ENCODE peak calls at places on chromosomes 1 and 21, in six cellular contexts. One of them, this sample, is unnamed. For H3K4me1, the result is how much of the 10 kb centered on the place peaks cover.

GRCh38 chr1:201612645-201613044 is 73.7 kb downstream of the NAV1 start:
- DNase-seq in A673: no peak
- DNase-seq in body of pancreas: no peak
- DNase-seq in naive thymus-derived CD4-positive, alpha-beta T cell: no peak
- DNase-seq in transverse colon: no peak
- DNase-seq in keratinocyte: no peak
- DNase-seq in this sample: no peak

GRCh38 chr1:30378991-30379581 is 344.3 kb downstream of the MATN1 start:
- DNase-seq in A673: peak
- DNase-seq in body of pancreas: no peak
- DNase-seq in naive thymus-derived CD4-positive, alpha-beta T cell: no peak
- DNase-seq in transverse colon: no peak
- DNase-seq in keratinocyte: peak
- DNase-seq in this sample: no peak

GRCh38 chr1:40421348-40421693 is 29.0 kb upstream of the ZFP69B start:
- DNase-seq in A673: no peak
- DNase-seq in body of pancreas: no peak
- DNase-seq in naive thymus-derived CD4-positive, alpha-beta T cell: no peak
- DNase-seq in transverse colon: no peak
- DNase-seq in keratinocyte: no peak
- DNase-seq in this sample: no peak

GRCh38 chr21:24955275-24955961 is 651.9 kb downstream of the MRPL39 start:
- DNase-seq in A673: no peak
- DNase-seq in body of pancreas: no peak
- DNase-seq in naive thymus-derived CD4-positive, alpha-beta T cell: no peak
- DNase-seq in transverse colon: peak
- DNase-seq in keratinocyte: no peak
- DNase-seq in this sample: no peak

GRCh38 chr1:160097196-160097910 is 1.1 kb downstream of the IGSF8 start:
- DNase-seq in A673: no peak
- DNase-seq in body of pancreas: no peak
- DNase-seq in naive thymus-derived CD4-positive, alpha-beta T cell: no peak
- DNase-seq in transverse colon: no peak
- DNase-seq in keratinocyte: no peak
- DNase-seq in this sample: no peak

GRCh38 chr1:109625601-109626560 is 6.2 kb downstream of the AMPD2 start:
- DNase-seq in A673: no peak
- DNase-seq in body of pancreas: no peak
- DNase-seq in naive thymus-derived CD4-positive, alpha-beta T cell: no peak
- DNase-seq in transverse colon: no peak
- DNase-seq in keratinocyte: no peak
- DNase-seq in this sample: no peak

GRCh38 chr1:8903908-8904650 is 25.6 kb upstream of the ENO1 start:
- DNase-seq in A673: peak
- DNase-seq in body of pancreas: peak
- DNase-seq in naive thymus-derived CD4-positive, alpha-beta T cell: no peak
- DNase-seq in transverse colon: peak
- DNase-seq in keratinocyte: peak
- DNase-seq in this sample: peak

GRCh38 chr1:11653616-11654570 is at the start of gene FBXO2:
- DNase-seq in A673: no peak
- DNase-seq in body of pancreas: peak
- DNase-seq in naive thymus-derived CD4-positive, alpha-beta T cell: no peak
- DNase-seq in transverse colon: peak
- DNase-seq in keratinocyte: no peak
- DNase-seq in this sample: no peak

GRCh38 chr1:19044471-19044870 is 88.0 kb upstream of the IFFO2 start:
- DNase-seq in A673: no peak
- DNase-seq in body of pancreas: no peak
- DNase-seq in naive thymus-derived CD4-positive, alpha-beta T cell: no peak
- DNase-seq in transverse colon: no peak
- DNase-seq in keratinocyte: no peak
- DNase-seq in this sample: no peak

GRCh38 chr1:57600424-57600823 is 176.6 kb upstream of the DAB1 start:
- DNase-seq in A673: peak
- DNase-seq in body of pancreas: no peak
- DNase-seq in naive thymus-derived CD4-positive, alpha-beta T cell: no peak
- DNase-seq in transverse colon: no peak
- DNase-seq in keratinocyte: no peak
- DNase-seq in this sample: no peak

GRCh38 chr1:209257454-209257853 is 326.1 kb upstream of the CAMK1G start:
- DNase-seq in A673: no peak
- DNase-seq in body of pancreas: no peak
- DNase-seq in naive thymus-derived CD4-positive, alpha-beta T cell: no peak
- DNase-seq in transverse colon: no peak
- DNase-seq in keratinocyte: no peak
- DNase-seq in this sample: no peak

GRCh38 chr1:185158806-185159205 is 1.8 kb downstream of the SWT1 start:
- DNase-seq in A673: no peak
- DNase-seq in body of pancreas: no peak
- DNase-seq in naive thymus-derived CD4-positive, alpha-beta T cell: no peak
- DNase-seq in transverse colon: no peak
- DNase-seq in keratinocyte: no peak
- DNase-seq in this sample: no peak

GRCh38 chr1:214123061-214123784 is 135.4 kb downstream of the PROX1 start:
- DNase-seq in A673: peak
- DNase-seq in body of pancreas: peak
- DNase-seq in naive thymus-derived CD4-positive, alpha-beta T cell: no peak
- DNase-seq in transverse colon: peak
- DNase-seq in keratinocyte: no peak
- DNase-seq in this sample: peak

GRCh38 chr1:242425232-242425631 is 99.3 kb downstream of the PLD5 start:
- DNase-seq in A673: peak
- DNase-seq in body of pancreas: no peak
- DNase-seq in naive thymus-derived CD4-positive, alpha-beta T cell: no peak
- DNase-seq in transverse colon: no peak
- DNase-seq in keratinocyte: no peak
- DNase-seq in this sample: no peak

GRCh38 chr1:100077525-100077924 is 55.2 kb downstream of the SASS6 start:
- DNase-seq in A673: peak
- DNase-seq in body of pancreas: no peak
- DNase-seq in naive thymus-derived CD4-positive, alpha-beta T cell: no peak
- DNase-seq in transverse colon: no peak
- DNase-seq in keratinocyte: no peak
- DNase-seq in this sample: no peak

GRCh38 chr1:165635823-165636222 is 4.8 kb downstream of the MGST3 start:
- DNase-seq in A673: no peak
- DNase-seq in body of pancreas: no peak
- DNase-seq in naive thymus-derived CD4-positive, alpha-beta T cell: no peak
- DNase-seq in transverse colon: no peak
- DNase-seq in keratinocyte: no peak
- DNase-seq in this sample: no peak

GRCh38 chr1:165634154-165634921 is 3.3 kb downstream of the MGST3 start:
- DNase-seq in A673: no peak
- DNase-seq in body of pancreas: no peak
- DNase-seq in naive thymus-derived CD4-positive, alpha-beta T cell: no peak
- DNase-seq in transverse colon: no peak
- DNase-seq in keratinocyte: no peak
- DNase-seq in this sample: no peak

GRCh38 chr1:165637427-165637826 is 6.4 kb downstream of the MGST3 start:
- DNase-seq in A673: peak
- DNase-seq in body of pancreas: no peak
- DNase-seq in naive thymus-derived CD4-positive, alpha-beta T cell: no peak
- DNase-seq in transverse colon: peak
- DNase-seq in keratinocyte: no peak
- DNase-seq in this sample: no peak

GRCh38 chr1:165633624-165634023 is 2.6 kb downstream of the MGST3 start:
- DNase-seq in A673: peak
- DNase-seq in body of pancreas: no peak
- DNase-seq in naive thymus-derived CD4-positive, alpha-beta T cell: no peak
- DNase-seq in transverse colon: no peak
- DNase-seq in keratinocyte: no peak
- DNase-seq in this sample: no peak

DNA sequence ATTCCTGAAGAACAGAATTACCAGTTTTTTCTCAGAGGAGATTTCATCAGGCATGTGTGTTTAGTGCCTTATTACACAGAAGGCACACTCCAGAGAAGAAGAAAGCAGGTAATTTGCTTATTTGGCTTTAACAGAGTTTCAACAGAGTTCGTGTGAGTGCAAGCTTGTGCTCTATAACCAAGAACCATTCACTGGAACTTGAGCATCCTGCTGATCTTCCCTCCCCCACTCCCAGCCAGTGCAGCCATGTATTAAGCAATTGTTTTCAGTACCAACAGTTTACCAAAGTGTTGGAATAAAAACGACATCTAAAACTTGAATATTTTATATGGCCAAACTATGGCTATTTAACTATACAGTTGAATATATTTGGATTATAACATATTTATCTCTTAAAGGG is 4.3 kb downstream of the MGST3 start:
- DNase-seq in A673: no peak
- DNase-seq in body of pancreas: no peak
- DNase-seq in naive thymus-derived CD4-positive, alpha-beta T cell: no peak
- DNase-seq in transverse colon: no peak
- DNase-seq in keratinocyte: no peak
- DNase-seq in this sample: no peak
- H3K4me1 ChIP-seq in A673: under half
- H3K4me1 ChIP-seq in body of pancreas: half or more
- H3K4me1 ChIP-seq in naive thymus-derived CD4-positive, alpha-beta T cell: under half
- H3K4me1 ChIP-seq in transverse colon: half or more
- H3K4me1 ChIP-seq in keratinocyte: under half
- H3K4me1 ChIP-seq in this sample: under half

GRCh38 chr1:37394574-37395464 is 79.6 kb upstream of the ZC3H12A start:
- DNase-seq in A673: peak
- DNase-seq in body of pancreas: no peak
- DNase-seq in naive thymus-derived CD4-positive, alpha-beta T cell: no peak
- DNase-seq in transverse colon: no peak
- DNase-seq in keratinocyte: no peak
- DNase-seq in this sample: no peak

GRCh38 chr1:37399830-37400790 is 74.3 kb upstream of the ZC3H12A start:
- DNase-seq in A673: no peak
- DNase-seq in body of pancreas: no peak
- DNase-seq in naive thymus-derived CD4-positive, alpha-beta T cell: no peak
- DNase-seq in transverse colon: no peak
- DNase-seq in keratinocyte: no peak
- DNase-seq in this sample: no peak

GRCh38 chr1:37398096-37398495 is 76.3 kb upstream of the ZC3H12A start:
- DNase-seq in A673: no peak
- DNase-seq in body of pancreas: no peak
- DNase-seq in naive thymus-derived CD4-positive, alpha-beta T cell: no peak
- DNase-seq in transverse colon: no peak
- DNase-seq in keratinocyte: no peak
- DNase-seq in this sample: no peak

GRCh38 chr1:37403166-37403565 is 71.2 kb upstream of the ZC3H12A start:
- DNase-seq in A673: no peak
- DNase-seq in body of pancreas: no peak
- DNase-seq in naive thymus-derived CD4-positive, alpha-beta T cell: no peak
- DNase-seq in transverse colon: no peak
- DNase-seq in keratinocyte: no peak
- DNase-seq in this sample: no peak

GRCh38 chr1:37399205-37399604 is 75.2 kb upstream of the ZC3H12A start:
- DNase-seq in A673: peak
- DNase-seq in body of pancreas: no peak
- DNase-seq in naive thymus-derived CD4-positive, alpha-beta T cell: no peak
- DNase-seq in transverse colon: no peak
- DNase-seq in keratinocyte: no peak
- DNase-seq in this sample: no peak
- H3K4me1 ChIP-seq in A673: under half
- H3K4me1 ChIP-seq in body of pancreas: under half
- H3K4me1 ChIP-seq in naive thymus-derived CD4-positive, alpha-beta T cell: under half
- H3K4me1 ChIP-seq in transverse colon: under half
- H3K4me1 ChIP-seq in keratinocyte: under half
- H3K4me1 ChIP-seq in this sample: under half

GRCh38 chr1:54997711-54997986 is 1.1 kb upstream of the BSND start:
- DNase-seq in A673: no peak
- DNase-seq in body of pancreas: no peak
- DNase-seq in naive thymus-derived CD4-positive, alpha-beta T cell: no peak
- DNase-seq in transverse colon: no peak
- DNase-seq in keratinocyte: no peak
- DNase-seq in this sample: no peak

GRCh38 chr1:54996359-54996868 is 2.3 kb upstream of the BSND start:
- DNase-seq in A673: peak
- DNase-seq in body of pancreas: peak
- DNase-seq in naive thymus-derived CD4-positive, alpha-beta T cell: peak
- DNase-seq in transverse colon: peak
- DNase-seq in keratinocyte: peak
- DNase-seq in this sample: peak

GRCh38 chr1:54996869-54997710 is 1.6 kb upstream of the BSND start:
- DNase-seq in A673: no peak
- DNase-seq in body of pancreas: no peak
- DNase-seq in naive thymus-derived CD4-positive, alpha-beta T cell: no peak
- DNase-seq in transverse colon: no peak
- DNase-seq in keratinocyte: no peak
- DNase-seq in this sample: no peak

GRCh38 chr1:54998677-54999076 is at the start of gene BSND:
- DNase-seq in A673: no peak
- DNase-seq in body of pancreas: no peak
- DNase-seq in naive thymus-derived CD4-positive, alpha-beta T cell: no peak
- DNase-seq in transverse colon: no peak
- DNase-seq in keratinocyte: no peak
- DNase-seq in this sample: no peak

DNA sequence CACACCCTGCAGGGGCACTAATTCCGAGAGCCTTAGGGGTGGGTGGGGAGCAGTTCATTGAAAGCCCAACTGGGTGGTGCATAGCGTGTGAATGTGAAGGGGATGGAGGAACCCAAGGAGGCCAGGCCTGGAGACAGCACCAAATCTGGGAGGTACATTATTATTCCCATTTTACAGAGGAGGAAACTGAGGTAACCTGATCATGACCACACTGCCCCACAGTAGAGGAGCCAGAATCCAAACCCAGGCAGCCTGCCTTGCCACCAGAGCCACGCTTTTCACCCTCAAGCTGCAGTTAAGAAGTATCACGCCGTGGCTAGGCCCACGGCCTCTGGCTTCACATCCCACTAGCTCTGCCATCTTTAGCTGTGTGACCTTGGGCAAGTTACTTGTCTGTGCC is 633 bp upstream of the BSND start:
- DNase-seq in A673: no peak
- DNase-seq in body of pancreas: no peak
- DNase-seq in naive thymus-derived CD4-positive, alpha-beta T cell: no peak
- DNase-seq in transverse colon: no peak
- DNase-seq in keratinocyte: no peak
- DNase-seq in this sample: no peak
- H3K4me1 ChIP-seq in A673: under half
- H3K4me1 ChIP-seq in body of pancreas: under half
- H3K4me1 ChIP-seq in naive thymus-derived CD4-positive, alpha-beta T cell: under half
- H3K4me1 ChIP-seq in transverse colon: under half
- H3K4me1 ChIP-seq in keratinocyte: under half
- H3K4me1 ChIP-seq in this sample: under half

GRCh38 chr1:3469849-3470649 is 15.6 kb downstream of the ARHGEF16 start:
- DNase-seq in A673: no peak
- DNase-seq in body of pancreas: no peak
- DNase-seq in naive thymus-derived CD4-positive, alpha-beta T cell: no peak
- DNase-seq in transverse colon: no peak
- DNase-seq in keratinocyte: no peak
- DNase-seq in this sample: no peak

GRCh38 chr1:3468236-3469103 is 14.0 kb downstream of the ARHGEF16 start:
- DNase-seq in A673: no peak
- DNase-seq in body of pancreas: no peak
- DNase-seq in naive thymus-derived CD4-positive, alpha-beta T cell: no peak
- DNase-seq in transverse colon: peak
- DNase-seq in keratinocyte: no peak
- DNase-seq in this sample: no peak

GRCh38 chr1:3467096-3468036 is 12.9 kb downstream of the ARHGEF16 start:
- DNase-seq in A673: no peak
- DNase-seq in body of pancreas: no peak
- DNase-seq in naive thymus-derived CD4-positive, alpha-beta T cell: no peak
- DNase-seq in transverse colon: peak
- DNase-seq in keratinocyte: no peak
- DNase-seq in this sample: no peak

GRCh38 chr1:3470650-3471355 is 16.3 kb downstream of the ARHGEF16 start:
- DNase-seq in A673: no peak
- DNase-seq in body of pancreas: no peak
- DNase-seq in naive thymus-derived CD4-positive, alpha-beta T cell: no peak
- DNase-seq in transverse colon: no peak
- DNase-seq in keratinocyte: no peak
- DNase-seq in this sample: no peak

GRCh38 chr1:3469104-3469848 is 14.8 kb downstream of the ARHGEF16 start:
- DNase-seq in A673: no peak
- DNase-seq in body of pancreas: no peak
- DNase-seq in naive thymus-derived CD4-positive, alpha-beta T cell: no peak
- DNase-seq in transverse colon: no peak
- DNase-seq in keratinocyte: no peak
- DNase-seq in this sample: no peak
- H3K4me1 ChIP-seq in A673: under half
- H3K4me1 ChIP-seq in body of pancreas: under half
- H3K4me1 ChIP-seq in naive thymus-derived CD4-positive, alpha-beta T cell: under half
- H3K4me1 ChIP-seq in transverse colon: under half
- H3K4me1 ChIP-seq in keratinocyte: half or more
- H3K4me1 ChIP-seq in this sample: under half

This sample was measured in prostate gland.